ENCODE peak calls at places on chromosomes 5 and 9, in four cellular contexts. Q, U, S and Y are unnamed samples.
A peak's percentile ranks its signal among the peaks of the same experiment; 100 is the strongest.

GRCh38 chr9:36415822-36416515 is 15.9 kb upstream of the RNF38 start:
- DNase-seq in U (peak; percentile 27), Q (no peak), S (no peak), Y (no peak)

GRCh38 chr5:174383196-174384178 is 338.0 kb downstream of the NSG2 start:
- DNase-seq in U (no peak), Q (no peak), S (no peak), Y (no peak)

GRCh38 chr9:95167998-95168397 is 149.5 kb downstream of the FANCC start:
- DNase-seq in S (no peak), Q (peak; percentile 61), U (peak; percentile 73), Y (peak; percentile 53)

GRCh38 chr9:21668504-21668903 is 133.9 kb upstream of the MTAP start:
- DNase-seq in U (no peak), Q (no peak), S (no peak), Y (no peak)

GRCh38 chr9:89951671-89952070 is 346.9 kb downstream of the GADD45G start:
- DNase-seq in U (no peak), Q (no peak), S (no peak), Y (no peak)

GRCh38 chr9:135330685-135331590 is 148.6 kb upstream of the PPP1R26 start:
- DNase-seq in U (no peak), S (no peak), Q (no peak), Y (no peak)

GRCh38 chr9:28155067-28155466 is 581.8 kb upstream of the C9orf72 start:
- DNase-seq in U (no peak), Q (no peak), S (no peak), Y (no peak)

GRCh38 chr5:84411832-84412605 is 27.3 kb upstream of the EDIL3 start:
- DNase-seq in S (no peak), Q (no peak), U (no peak), Y (no peak)

GRCh38 chr5:54117957-54118356 is 192.4 kb downstream of the ARL15 start:
- DNase-seq in S (no peak), U (no peak), Q (no peak), Y (no peak)

GRCh38 chr5:138870611-138871010 is 4.5 kb downstream of the LRRTM2 start:
- DNase-seq in Q (no peak), U (no peak), S (no peak), Y (no peak)

GRCh38 chr5:180439911-180440769 is 54.0 kb upstream of the CNOT6 start:
- DNase-seq in S (no peak), Q (no peak), U (peak; percentile 23), Y (no peak)

GRCh38 chr9:11457809-11458785 is 845.3 kb upstream of the PTPRD start:
- DNase-seq in S (no peak), U (peak; percentile 17), Q (no peak), Y (no peak)

GRCh38 chr5:83357621-83358231 is 113.8 kb upstream of the VCAN start:
- DNase-seq in Q (no peak), S (no peak), U (no peak), Y (no peak)

GRCh38 chr9:3027260-3027659 is 183.4 kb upstream of the PUM3 start:
- DNase-seq in U (no peak), Q (no peak), S (no peak), Y (no peak)

GRCh38 chr9:132995906-132996305 is 17.4 kb downstream of the GFI1B start:
- DNase-seq in U (no peak), S (no peak), Q (no peak), Y (no peak)

GRCh38 chr9:7394007-7394774 is 405.4 kb downstream of the DMAC1 start:
- DNase-seq in S (no peak), Q (no peak), U (no peak), Y (peak; percentile 5)

GRCh38 chr9:94584555-94584954 is 9.1 kb downstream of the FBP2 start:
- DNase-seq in Q (no peak), U (no peak), S (no peak), Y (no peak)

GRCh38 chr9:13971910-13972655 is 341.9 kb downstream of the NFIB start:
- DNase-seq in U (no peak), S (no peak), Q (no peak), Y (no peak)

GRCh38 chr5:181053760-181054122 is 13.7 kb downstream of the BTNL9 start:
- DNase-seq in U (no peak), S (no peak), Q (no peak), Y (peak; percentile 64)

GRCh38 chr5:58080573-58080972 is 379.3 kb downstream of the PLK2 start:
- DNase-seq in Q (no peak), U (no peak), S (no peak), Y (no peak)

GRCh38 chr9:95991326-95991725 is 115.8 kb downstream of the ERCC6L2 start:
- DNase-seq in S (no peak), Q (no peak), U (no peak), Y (no peak)

GRCh38 chr9:90137824-90138223 is 504.8 kb downstream of the DIRAS2 start:
- DNase-seq in Q (no peak), U (no peak), S (no peak), Y (no peak)

GRCh38 chr9:107615325-107615724 is 125.8 kb upstream of the KLF4 start:
- DNase-seq in U (no peak), S (no peak), Q (no peak), Y (no peak)

GRCh38 chr5:17860660-17861315 is 226.5 kb downstream of the TAF11L14 start:
- DNase-seq in Q (no peak), U (no peak), S (no peak), Y (no peak)

GRCh38 chr5:88736494-88736893 is 146.5 kb downstream of the MEF2C start:
- DNase-seq in Q (no peak), U (no peak), S (peak; percentile 71), Y (no peak)

GRCh38 chr9:109640232-109641078 is 139.5 kb upstream of the PALM2AKAP2 start:
- DNase-seq in U (no peak), Q (no peak), S (no peak), Y (no peak)

GRCh38 chr5:17813214-17813613 is 179.0 kb downstream of the TAF11L14 start:
- DNase-seq in Q (no peak), U (no peak), S (no peak), Y (no peak)

GRCh38 chr9:254516-254915 is 39.9 kb downstream of the DOCK8 start:
- DNase-seq in Q (no peak), U (no peak), S (no peak), Y (no peak)

GRCh38 chr9:127106493-127106855 is 16.0 kb downstream of the ANGPTL2 start:
- DNase-seq in Q (no peak), U (no peak), S (no peak), Y (no peak)

GRCh38 chr5:101977729-101978345 is 318.2 kb downstream of the SLCO4C1 start:
- DNase-seq in U (no peak), S (peak; percentile 9), Q (peak; percentile 54), Y (peak; percentile 43)

GRCh38 chr5:146441896-146442295 is 5.2 kb upstream of the TCERG1 start:
- DNase-seq in S (no peak), Q (no peak), U (no peak), Y (no peak)

GRCh38 chr5:180784497-180785097 is 18.0 kb downstream of the MGAT1 start:
- DNase-seq in U (no peak), Q (peak; percentile 68), S (no peak), Y (peak; percentile 56)

GRCh38 chr9:117945286-117945685 is 241.1 kb downstream of the TLR4 start:
- DNase-seq in U (no peak), Q (no peak), S (no peak), Y (no peak)

GRCh38 chr9:76835571-76836283 is 70.2 kb downstream of the PRUNE2 start:
- DNase-seq in S (no peak), U (no peak), Q (no peak), Y (no peak)

DNA sequence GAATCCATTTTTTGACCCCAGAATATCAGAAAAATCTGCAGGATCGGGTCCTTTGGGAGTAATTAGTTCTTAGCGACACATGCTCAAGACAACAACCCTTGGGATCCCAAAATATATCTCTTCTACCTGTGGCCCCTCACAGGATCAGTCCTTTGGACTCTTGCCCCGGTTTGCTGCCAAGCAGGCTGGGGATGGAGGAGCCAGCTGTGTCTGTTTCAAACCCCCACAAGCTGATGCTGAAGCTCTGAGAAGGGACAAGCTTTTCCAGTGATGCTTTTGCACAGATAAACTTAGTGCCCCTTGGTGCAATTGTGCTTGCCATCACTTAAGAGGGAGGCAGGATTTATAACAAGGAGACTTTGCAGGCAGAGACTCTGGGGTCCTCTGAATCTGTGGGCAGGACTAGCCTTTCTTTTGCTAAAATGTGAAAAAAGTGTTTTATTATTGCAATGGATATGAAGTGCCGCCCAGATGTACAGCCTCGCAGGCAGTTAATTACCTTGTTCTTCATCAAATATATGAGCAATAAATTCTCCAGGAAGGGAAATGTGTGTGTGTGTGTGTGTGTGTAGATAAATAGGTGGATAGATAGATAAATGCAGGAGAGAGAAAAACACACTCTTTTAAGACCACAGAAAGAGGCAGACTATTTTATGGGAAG is 9.6 kb upstream of the LHX2 start:
- DNase-seq in Q (no peak), S (no peak), U (no peak), Y (no peak)
- TF ChIP-seq EGR1 in Q (no peak), S (no peak), U (no peak), Y (no peak)

GRCh38 chr9:32705059-32705458 is 69.6 kb upstream of the TAF1L start:
- DNase-seq in U (no peak), S (no peak), Q (no peak), Y (no peak)
- TF ChIP-seq EGR1 in U (no peak), S (no peak), Q (no peak), Y (no peak)

DNA sequence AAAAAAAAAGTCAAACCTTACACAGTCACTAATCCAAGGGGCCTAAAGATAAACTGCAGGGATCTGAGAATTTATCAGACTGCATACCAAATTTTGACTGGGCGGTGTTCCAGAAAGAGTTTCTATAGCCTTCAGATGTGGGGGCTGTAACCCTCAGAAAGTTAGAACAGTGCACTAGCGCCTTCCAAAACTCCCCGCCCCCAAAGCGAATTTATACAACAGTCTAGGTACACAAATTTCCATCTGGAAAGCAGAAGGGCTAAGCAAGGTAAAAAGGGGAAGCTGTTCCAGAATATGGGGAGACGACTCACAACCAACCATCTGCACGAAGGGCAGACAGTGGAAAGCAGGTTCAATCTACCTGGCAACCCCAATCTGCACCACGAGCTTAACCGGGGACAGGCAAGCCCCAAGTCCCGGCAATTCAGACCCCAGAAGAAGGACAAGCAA is 799 bp downstream of the ERMP1 start:
- DNase-seq in Q (no peak), S (no peak), U (no peak), Y (peak; percentile 11)
- TF ChIP-seq EGR1 in Q (no peak), S (no peak), U (no peak), Y (no peak)

DNA sequence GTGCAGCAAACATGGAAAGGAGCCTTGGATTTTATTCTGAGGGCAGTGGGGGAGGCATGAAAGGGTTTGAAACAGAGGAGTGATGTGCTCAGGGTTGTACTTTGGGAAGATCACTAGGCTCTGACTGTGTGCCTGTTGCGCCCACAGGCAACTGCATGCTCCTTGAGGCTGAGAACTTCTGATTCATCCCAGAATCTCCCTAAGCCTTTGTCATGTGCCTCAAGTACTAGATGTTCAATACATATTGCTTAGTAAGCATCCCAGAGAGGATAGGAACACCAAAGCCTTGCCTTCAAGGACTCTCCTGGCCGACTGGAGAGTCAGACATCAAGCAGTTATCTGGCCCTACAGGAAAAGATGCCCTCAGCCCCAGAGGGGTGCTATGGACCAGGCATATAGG is 54.1 kb downstream of the ARHGEF37 start:
- DNase-seq in S (no peak), Q (no peak), U (no peak), Y (no peak)
- TF ChIP-seq EGR1 in S (no peak), Q (no peak), U (no peak), Y (no peak)